ENCODE peak calls at places on chromosomes 5 and 9, in seven cellular contexts. S, V, J, F, Y, D and Q are unnamed samples. For H3K4me1, the result is how much of the 10 kb centered on the place peaks cover.

GRCh38 chr5:40160435-40160834 is 519.3 kb upstream of the PTGER4 start:
- DNase-seq in F (no peak), V (no peak), J (no peak), S (no peak), D (no peak), Y (no peak), Q (no peak)

GRCh38 chr9:35673132-35673997 is at the start of gene CA9:
- DNase-seq in F (peak), Y (no peak), J (no peak), D (peak), V (peak), S (no peak), Q (no peak)

GRCh38 chr5:1387059-1387755 is 42.3 kb upstream of the CLPTM1L start:
- DNase-seq in J (no peak), V (no peak), D (no peak), Y (no peak), S (no peak), F (no peak), Q (no peak)

GRCh38 chr5:2680979-2681378 is 70.5 kb downstream of the IRX2 start:
- DNase-seq in Y (no peak), S (peak), D (no peak), V (no peak), J (no peak), F (no peak), Q (no peak)

GRCh38 chr9:21070171-21070571 is 7.6 kb downstream of the IFNB1 start:
- DNase-seq in V (no peak), D (peak), S (peak), J (peak), F (peak), Y (peak), Q (no peak)

GRCh38 chr9:82161876-82162275 is 173.3 kb downstream of the SPATA31D1 start:
- DNase-seq in F (no peak), D (no peak), V (no peak), J (no peak), Y (no peak), S (no peak), Q (no peak)

GRCh38 chr9:105233836-105234235 is 10.6 kb upstream of the SLC44A1 start:
- DNase-seq in Y (no peak), V (no peak), J (no peak), D (no peak), S (peak), F (no peak), Q (no peak)

GRCh38 chr5:132365213-132365612 is 4.3 kb upstream of the SLC22A5 start:
- DNase-seq in J (no peak), V (no peak), F (no peak), Y (peak), D (no peak), S (peak), Q (peak)

GRCh38 chr5:425714-426113 is 17.3 kb upstream of the EXOC3 start:
- DNase-seq in F (peak), Y (no peak), D (peak), V (no peak), S (no peak), J (no peak), Q (no peak)

GRCh38 chr9:98457696-98458370 is 202.4 kb upstream of the TBC1D2 start:
- DNase-seq in F (no peak), V (no peak), D (no peak), S (peak), J (no peak), Y (no peak), Q (no peak)

GRCh38 chr5:2960309-2960708 is 208.8 kb upstream of the IRX2 start:
- DNase-seq in S (no peak), Y (no peak), J (no peak), D (no peak), V (no peak), F (no peak), Q (no peak)

GRCh38 chr5:76716456-76717157 is 681 bp downstream of the F2R start:
- DNase-seq in V (no peak), S (peak), D (no peak), F (no peak), J (no peak), Y (no peak), Q (no peak)

GRCh38 chr9:124284940-124285441 is 27.2 kb downstream of the NEK6 start:
- DNase-seq in S (peak), D (no peak), Y (no peak), F (peak), V (no peak), J (no peak), Q (no peak)

GRCh38 chr9:108443741-108444140 is 412.0 kb downstream of the ACTL7B start:
- DNase-seq in V (no peak), D (no peak), Y (peak), J (no peak), F (no peak), S (peak), Q (no peak)

GRCh38 chr5:547086-547924 is 23.1 kb upstream of the SLC9A3 start:
- DNase-seq in D (peak), Y (peak), S (no peak), V (peak), J (no peak), F (peak), Q (no peak)

GRCh38 chr5:179332741-179333290 is 12.4 kb downstream of the ADAMTS2 start:
- DNase-seq in V (no peak), D (peak), F (no peak), J (no peak), Y (no peak), S (no peak), Q (no peak)

GRCh38 chr5:172885594-172886340 is 51.7 kb downstream of the ERGIC1 start:
- DNase-seq in V (no peak), S (no peak), J (no peak), F (peak), Y (no peak), D (no peak), Q (no peak)

GRCh38 chr9:127347831-127348699 is 48.9 kb upstream of the SLC2A8 start:
- DNase-seq in S (peak), Y (peak), J (no peak), D (no peak), F (no peak), V (no peak), Q (no peak)

GRCh38 chr5:179266291-179267070 is 78.8 kb downstream of the ADAMTS2 start:
- DNase-seq in D (peak), S (no peak), Y (no peak), V (no peak), J (peak), F (peak), Q (peak)

GRCh38 chr5:15993934-15994333 is 185.7 kb downstream of the MARCHF11 start:
- DNase-seq in S (peak), F (no peak), Y (no peak), J (no peak), D (no peak), V (no peak), Q (no peak)

GRCh38 chr5:145847499-145848497 is 12.7 kb upstream of the PRELID2 start:
- DNase-seq in Y (peak), D (no peak), V (no peak), F (no peak), S (peak), J (no peak), Q (no peak)

DNA sequence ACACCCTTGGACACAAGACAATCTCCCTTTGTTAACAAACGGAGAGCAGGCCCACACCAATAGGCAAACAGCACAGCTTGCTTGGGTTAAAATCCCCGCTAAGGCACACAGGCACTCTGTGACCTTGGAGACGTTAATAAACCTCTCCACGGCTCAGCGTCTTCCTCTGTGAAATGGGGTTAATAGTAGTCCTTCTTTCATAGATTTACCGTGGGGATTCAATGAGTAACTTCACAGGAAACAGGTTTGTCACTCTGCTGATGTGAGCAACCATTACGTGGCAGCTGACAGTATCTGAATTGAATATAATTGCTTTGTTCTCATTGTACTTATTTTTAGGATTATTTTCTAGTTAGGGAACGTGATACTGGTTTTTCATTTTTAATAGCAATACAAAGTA is 65.2 kb upstream of the ADRA1B start:
- DNase-seq in J (no peak), Y (peak), F (no peak), S (peak), D (no peak), V (no peak), Q (no peak)
- H3K4me1 ChIP-seq in J (under half), Y (under half), F (under half), S (under half), D (under half), V (under half), Q (under half)

GRCh38 chr9:137646341-137646740 is 27.5 kb downstream of the EHMT1 start:
- DNase-seq in D (no peak), Y (no peak), J (no peak), V (no peak), F (no peak), S (no peak), Q (peak)
- TF ChIP-seq CTCF in D (no peak), Y (no peak), J (no peak), V (no peak), F (no peak), S (no peak), Q (no peak)

GRCh38 chr5:136146201-136146600 is 13.6 kb downstream of the SMAD5 start:
- DNase-seq in S (no peak), J (no peak), Y (no peak), D (no peak), F (no peak), V (no peak), Q (no peak)

GRCh38 chr5:136143312-136143711 is 10.7 kb downstream of the SMAD5 start:
- DNase-seq in J (no peak), V (no peak), S (no peak), Y (no peak), D (no peak), F (no peak), Q (no peak)

GRCh38 chr5:136145030-136145429 is 12.4 kb downstream of the SMAD5 start:
- DNase-seq in J (no peak), Y (no peak), D (no peak), F (no peak), V (no peak), S (no peak), Q (no peak)

GRCh38 chr5:136141561-136141960 is 8.9 kb downstream of the SMAD5 start:
- DNase-seq in D (no peak), F (no peak), J (no peak), S (no peak), V (no peak), Y (no peak), Q (no peak)

DNA sequence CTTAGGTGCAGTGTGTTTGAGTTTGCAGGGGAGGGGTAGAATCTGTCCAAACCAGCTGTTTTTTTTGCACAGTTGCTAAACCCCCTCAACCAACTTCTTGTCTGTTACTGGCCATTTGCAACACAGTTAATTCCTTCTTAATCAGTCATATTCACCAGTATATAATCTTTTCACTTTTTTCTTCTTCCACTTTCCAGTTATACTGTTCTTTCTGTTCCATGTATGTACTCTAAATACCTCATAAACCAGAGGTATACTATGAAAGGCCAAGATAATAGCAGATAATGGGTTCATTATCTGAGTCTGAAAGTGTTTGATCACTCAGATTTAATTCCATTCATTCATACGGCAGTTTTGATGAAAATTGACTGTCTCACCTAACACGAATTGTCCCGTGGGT is 11.1 kb downstream of the SMAD5 start:
- DNase-seq in S (no peak), V (no peak), F (no peak), Y (no peak), D (no peak), J (no peak), Q (no peak)
- H3K4me1 ChIP-seq in S (under half), V (under half), F (half or more), Y (under half), D (under half), J (under half), Q (under half)

DNA sequence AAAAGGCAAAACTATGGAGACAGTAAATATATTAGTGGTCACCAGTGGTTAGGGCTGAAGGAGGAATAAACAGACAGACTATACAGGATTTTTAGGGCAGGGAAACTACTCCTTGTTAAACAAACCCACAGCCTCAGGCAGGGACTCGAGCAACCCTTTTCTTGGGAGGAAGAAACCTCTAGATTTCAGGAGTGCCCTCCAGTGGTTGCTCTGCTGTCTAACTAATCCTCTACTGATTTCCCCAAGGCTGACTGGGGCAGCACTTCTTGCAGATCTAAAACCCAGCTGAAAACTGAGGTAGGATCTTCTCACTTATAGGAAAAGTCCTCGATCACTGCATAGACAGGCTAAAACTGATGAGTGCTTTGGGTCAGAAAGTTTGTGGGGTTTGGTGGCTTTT is 176.8 kb downstream of the ISOC1 start:
- DNase-seq in V (no peak), D (no peak), S (no peak), F (no peak), Y (peak), J (no peak), Q (no peak)
- TF ChIP-seq CTCF in V (no peak), D (no peak), S (peak), F (no peak), Y (peak), J (no peak), Q (peak)

DNA sequence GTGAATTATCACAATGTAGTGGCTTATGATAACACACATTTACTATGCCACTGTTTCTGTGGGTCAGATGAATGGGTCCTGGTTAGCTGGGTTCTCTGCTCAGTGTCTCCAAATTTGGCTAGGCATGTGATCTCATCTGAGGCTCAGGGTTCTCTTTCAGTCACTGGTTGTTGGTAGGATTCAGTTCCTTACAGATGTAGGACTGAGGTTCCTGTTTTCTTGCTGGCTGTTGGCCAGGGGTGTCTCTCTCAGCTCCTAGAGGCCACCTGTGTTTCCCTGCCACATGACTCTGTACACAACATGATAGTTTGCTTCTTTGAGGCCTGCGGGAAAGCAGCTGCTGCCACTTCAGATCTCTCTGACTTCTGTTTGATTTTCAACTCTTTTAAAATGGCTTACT is 7.1 kb downstream of the NFX1 start:
- DNase-seq in D (no peak), J (no peak), S (no peak), V (no peak), Y (no peak), F (peak), Q (no peak)
- H3K4me1 ChIP-seq in D (under half), J (under half), S (under half), V (under half), Y (under half), F (under half), Q (under half)

GRCh38 chr5:143208781-143209510 is 194.5 kb downstream of the NR3C1 start:
- DNase-seq in Y (no peak), D (no peak), F (no peak), S (peak), V (no peak), J (no peak), Q (no peak)
- TF ChIP-seq CTCF in Y (peak), D (no peak), F (no peak), S (no peak), V (no peak), J (no peak), Q (peak)

GRCh38 chr5:124156408-124157027 is 589.9 kb downstream of the ZNF608 start:
- DNase-seq in D (no peak), V (no peak), J (no peak), Y (no peak), S (peak), F (no peak), Q (no peak)

GRCh38 chr5:124160265-124160664 is 586.2 kb downstream of the ZNF608 start:
- DNase-seq in Y (no peak), F (no peak), S (no peak), J (no peak), V (no peak), D (no peak), Q (no peak)

GRCh38 chr5:124162782-124163532 is 583.5 kb downstream of the ZNF608 start:
- DNase-seq in D (no peak), Y (peak), F (no peak), J (no peak), V (peak), S (peak), Q (no peak)

GRCh38 chr5:124157320-124157719 is 589.1 kb downstream of the ZNF608 start:
- DNase-seq in D (no peak), J (no peak), S (no peak), F (no peak), V (no peak), Y (no peak), Q (no peak)

DNA sequence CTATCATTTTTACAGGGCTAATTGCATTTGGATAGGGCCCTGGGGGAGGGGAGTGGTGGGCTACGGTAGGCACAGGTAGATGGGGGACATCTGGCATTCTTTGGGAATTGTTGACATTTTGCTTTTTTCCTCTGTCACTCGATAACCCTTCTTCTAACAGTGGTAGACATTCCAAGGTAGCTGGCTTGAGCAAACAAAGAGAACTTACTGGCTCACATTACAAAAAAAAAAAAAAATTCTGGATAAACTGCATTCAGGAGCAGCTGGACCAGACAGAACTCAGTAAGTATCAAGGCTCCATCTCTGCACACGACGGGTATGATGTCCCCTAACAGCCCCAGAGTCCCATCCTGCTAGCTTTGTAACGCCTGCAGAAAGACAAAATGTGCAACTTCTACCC is 585.2 kb downstream of the ZNF608 start:
- DNase-seq in S (no peak), Y (no peak), F (no peak), J (no peak), V (no peak), D (no peak), Q (no peak)
- H3K4me1 ChIP-seq in S (under half), Y (under half), F (under half), J (under half), V (under half), D (under half), Q (under half)

GRCh38 chr9:5869315-5870019 is 21.2 kb upstream of the MLANA start:
- DNase-seq in S (no peak), V (no peak), J (no peak), Y (no peak), D (no peak), F (no peak), Q (no peak)
- TF ChIP-seq CTCF in S (no peak), V (no peak), J (no peak), Y (peak), D (no peak), F (no peak), Q (peak)

DNA sequence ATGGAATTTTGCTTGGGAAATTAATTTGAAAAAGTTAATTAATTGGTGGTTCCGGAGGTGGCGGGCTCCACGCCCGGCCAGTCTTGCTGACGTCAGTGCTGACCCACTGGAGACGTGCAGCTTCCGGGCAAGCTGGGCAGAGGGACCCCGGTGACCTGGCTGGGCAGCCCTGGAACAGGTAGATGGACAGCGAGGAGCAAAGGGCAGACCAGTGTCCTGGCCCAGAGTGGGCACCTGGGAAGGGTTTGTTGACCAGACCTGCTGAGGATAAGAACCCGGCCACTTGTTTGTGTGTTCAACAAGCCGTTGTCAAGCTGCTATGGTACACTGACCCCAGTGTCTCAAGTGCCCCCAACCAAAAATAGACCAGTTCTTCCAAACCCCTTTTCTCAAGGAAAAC is 17.5 kb downstream of the CXXC5 start:
- DNase-seq in F (no peak), J (no peak), Y (no peak), V (no peak), S (no peak), D (no peak), Q (no peak)
- H3K4me1 ChIP-seq in F (half or more), J (under half), Y (half or more), V (half or more), S (under half), D (half or more), Q (under half)

GRCh38 chr9:134217431-134218210 is 53.3 kb upstream of the RNU6ATAC start:
- DNase-seq in F (peak), Y (no peak), D (peak), V (peak), J (peak), S (no peak), Q (no peak)
- TF ChIP-seq CTCF in F (no peak), Y (no peak), D (peak), V (no peak), J (no peak), S (no peak), Q (no peak)